ENCODE peak calls at places on chromosomes 6 and 20, in five cellular contexts. D, I, J, F and E are unnamed samples.

GRCh38 chr20:35260426-35260825 is 17.5 kb downstream of the MMP24OS start:
- DNase-seq in I (no peak), F (no peak), J (no peak), D (peak; percentile 79), E (no peak)

GRCh38 chr20:37579091-37579490 is 51.4 kb upstream of the BLCAP start:
- DNase-seq in D (no peak), F (no peak), J (peak; percentile 75), I (no peak), E (no peak)

GRCh38 chr6:104940881-104941693 is 15.8 kb upstream of the LIN28B start:
- DNase-seq in D (peak; percentile 86), J (peak; percentile 84), I (no peak), F (no peak), E (peak; percentile 32)

GRCh38 chr6:51613558-51613957 is 473.9 kb downstream of the PKHD1 start:
- DNase-seq in I (no peak), D (no peak), J (no peak), F (no peak), E (no peak)

GRCh38 chr20:38242848-38243449 is 17.6 kb downstream of the KIAA1755 start:
- DNase-seq in F (no peak), J (peak; percentile 20), I (no peak), D (no peak), E (no peak)

GRCh38 chr6:10521104-10521808 is at the start of gene GCNT2:
- DNase-seq in J (peak; percentile 22), F (no peak), D (peak; percentile 98), I (no peak), E (no peak)

GRCh38 chr6:147077251-147077650 is 127.0 kb upstream of the STXBP5 start:
- DNase-seq in F (no peak), J (peak; percentile 58), D (no peak), I (no peak), E (no peak)

GRCh38 chr6:41594326-41594725 is 43.9 kb upstream of the MDFI start:
- DNase-seq in D (no peak), J (no peak), I (no peak), F (peak; percentile 52), E (no peak)

GRCh38 chr20:57868310-57868709 is 158.5 kb upstream of the PMEPA1 start:
- DNase-seq in J (no peak), D (peak; percentile 34), I (no peak), F (no peak), E (no peak)

GRCh38 chr20:10558635-10559187 is 115.1 kb downstream of the JAG1 start:
- DNase-seq in I (no peak), J (no peak), F (peak; percentile 51), D (peak; percentile 77), E (peak; percentile 56)

GRCh38 chr20:32987044-32987825 is 17.0 kb downstream of the SUN5 start:
- DNase-seq in I (no peak), J (no peak), D (no peak), F (no peak), E (no peak)

GRCh38 chr6:71107935-71108420 is 151.1 kb upstream of the B3GAT2 start:
- DNase-seq in I (no peak), D (no peak), J (peak; percentile 89), F (peak; percentile 34), E (no peak)

GRCh38 chr6:101722991-101723579 is 329.6 kb downstream of the GRIK2 start:
- DNase-seq in J (no peak), D (no peak), F (peak; percentile 87), I (no peak), E (no peak)

GRCh38 chr6:158536891-158537798 is 22.7 kb upstream of the TMEM181 start:
- DNase-seq in D (peak; percentile 79), F (no peak), J (peak; percentile 70), I (no peak), E (no peak)

GRCh38 chr6:34152042-34152524 is 6.2 kb upstream of the GRM4 start:
- DNase-seq in F (no peak), D (peak; percentile 40), J (no peak), I (no peak), E (no peak)

GRCh38 chr6:56821005-56821432 is 133.9 kb upstream of the BEND6 start:
- DNase-seq in I (no peak), F (no peak), J (peak; percentile 72), D (no peak), E (no peak)

GRCh38 chr20:16580127-16580526 is 6.9 kb upstream of the KIF16B start:
- DNase-seq in I (no peak), D (peak; percentile 91), F (peak; percentile 63), J (peak; percentile 92), E (no peak)

GRCh38 chr6:20868397-20869185 is 334.3 kb downstream of the CDKAL1 start:
- DNase-seq in F (no peak), D (no peak), J (peak; percentile 98), I (no peak), E (no peak)

GRCh38 chr20:884983-885952 is 30.9 kb downstream of the ANGPT4 start:
- DNase-seq in F (no peak), J (peak; percentile 89), I (no peak), D (peak; percentile 94), E (no peak)